ENCODE peak calls at places on chromosomes 6 and 20, in seven cellular contexts. B, U, I, G, R, J and P are unnamed samples.

GRCh38 chr6:81901589-81901988 is 149.1 kb upstream of the TENT5A start:
- DNase-seq in B (peak; percentile 60), U (no peak), I (peak; percentile 58), G (no peak), R (no peak), J (no peak), P (no peak)

GRCh38 chr6:132101550-132101949 is 150.4 kb upstream of the CCN2 start:
- DNase-seq in B (no peak), U (no peak), I (no peak), G (no peak), R (no peak), J (no peak), P (no peak)

GRCh38 chr20:50762435-50763201 is 31.2 kb downstream of the PARD6B start:
- DNase-seq in B (peak; percentile 63), U (no peak), I (peak; percentile 92), G (peak; percentile 52), R (no peak), J (no peak), P (no peak)

GRCh38 chr6:52610745-52611355 is 34.0 kb upstream of the TRAM2 start:
- DNase-seq in B (peak; percentile 37), U (no peak), I (no peak), G (no peak), R (no peak), J (no peak), P (no peak)

GRCh38 chr6:154508573-154509375 is 1.7 kb downstream of the CNKSR3 start:
- DNase-seq in B (no peak), U (no peak), I (no peak), G (no peak), R (no peak), J (no peak), P (no peak)

GRCh38 chr6:38589367-38589720 is 50.4 kb downstream of the BTBD9 start:
- DNase-seq in B (no peak), U (no peak), I (no peak), G (no peak), R (no peak), J (no peak), P (no peak)

GRCh38 chr6:8556370-8557018 is 121.1 kb upstream of the SLC35B3 start:
- DNase-seq in B (no peak), U (no peak), I (no peak), G (peak; percentile 25), R (no peak), J (no peak), P (no peak)

GRCh38 chr20:41047975-41048305 is 19.3 kb downstream of the TOP1 start:
- DNase-seq in B (peak; percentile 49), U (peak; percentile 37), I (no peak), G (no peak), R (no peak), J (no peak), P (no peak)

GRCh38 chr6:85015396-85015990 is 251.1 kb upstream of the TBX18 start:
- DNase-seq in B (peak; percentile 86), U (no peak), I (peak; percentile 53), G (peak; percentile 78), R (peak; percentile 80), J (peak; percentile 70), P (no peak)

GRCh38 chr6:42338573-42339218 is 113.0 kb downstream of the TRERF1 start:
- DNase-seq in B (peak; percentile 94), U (no peak), I (no peak), G (peak; percentile 96), R (no peak), J (no peak), P (no peak)

GRCh38 chr6:117928833-117929232 is 21.8 kb downstream of the SLC35F1 start:
- DNase-seq in B (no peak), U (no peak), I (no peak), G (no peak), R (no peak), J (no peak), P (no peak)

GRCh38 chr6:66897576-66897975 is 1190.5 kb upstream of the EYS start:
- DNase-seq in B (peak; percentile 32), U (no peak), I (no peak), G (no peak), R (no peak), J (no peak), P (no peak)

GRCh38 chr6:30725713-30726505 is 5.8 kb downstream of the TUBB start:
- DNase-seq in B (peak; percentile 37), U (no peak), I (no peak), G (no peak), R (no peak), J (no peak), P (no peak)

GRCh38 chr20:23445596-23446217 is 6.2 kb downstream of the CSTL1 start:
- DNase-seq in B (peak; percentile 38), U (no peak), I (peak; percentile 41), G (peak; percentile 89), R (no peak), J (no peak), P (no peak)

GRCh38 chr6:14549871-14550270 is 432.3 kb downstream of the CD83 start:
- DNase-seq in B (no peak), U (no peak), I (no peak), G (no peak), R (no peak), J (no peak), P (no peak)

GRCh38 chr6:6758915-6759654 is 170.6 kb downstream of the LY86 start:
- DNase-seq in B (peak; percentile 84), U (peak; percentile 78), I (peak; percentile 76), G (peak; percentile 48), R (peak; percentile 71), J (peak; percentile 69), P (peak; percentile 75)
- TF ChIP-seq CTCF in B (peak; percentile 69), U (peak; percentile 51), I (peak; percentile 45), G (peak; percentile 79), R (peak; percentile 73), J (peak; percentile 55), P (peak; percentile 81)

GRCh38 chr6:105499928-105500327 is 97.0 kb upstream of the PREP start:
- DNase-seq in B (no peak), U (no peak), I (no peak), G (no peak), R (no peak), J (no peak), P (no peak)

GRCh38 chr6:105501246-105501645 is 98.4 kb upstream of the PREP start:
- DNase-seq in B (no peak), U (no peak), I (no peak), G (no peak), R (no peak), J (no peak), P (no peak)

GRCh38 chr6:105503641-105504040 is 100.8 kb upstream of the PREP start:
- DNase-seq in B (no peak), U (no peak), I (no peak), G (no peak), R (no peak), J (no peak), P (no peak)

GRCh38 chr6:105501945-105502344 is 99.1 kb upstream of the PREP start:
- DNase-seq in B (no peak), U (no peak), I (no peak), G (no peak), R (no peak), J (no peak), P (no peak)

DNA sequence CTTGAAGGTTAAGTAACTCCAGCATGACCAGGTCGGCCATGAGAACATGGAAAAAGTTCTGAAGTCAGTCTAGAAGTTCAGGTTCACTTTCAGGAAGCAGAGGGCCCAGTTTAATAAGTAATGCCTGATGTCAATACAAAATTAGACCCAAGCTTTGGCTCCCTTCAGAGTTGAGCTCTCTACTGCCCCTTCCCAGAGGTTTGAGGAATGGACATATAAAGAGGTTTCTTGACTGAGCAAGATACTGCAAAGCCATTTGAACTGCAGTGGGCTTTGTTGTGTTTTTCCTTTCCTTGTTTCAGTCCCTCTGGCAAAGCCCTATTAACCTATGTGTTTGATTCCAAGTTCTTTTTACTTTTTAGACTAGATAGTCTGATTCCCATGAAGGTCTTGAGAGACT is 97.8 kb upstream of the PREP start:
- DNase-seq in B (no peak), U (no peak), I (no peak), G (no peak), R (no peak), J (no peak), P (no peak)
- TF ChIP-seq CTCF in B (no peak), U (no peak), I (no peak), G (peak; percentile 27), R (no peak), J (no peak), P (no peak)

DNA sequence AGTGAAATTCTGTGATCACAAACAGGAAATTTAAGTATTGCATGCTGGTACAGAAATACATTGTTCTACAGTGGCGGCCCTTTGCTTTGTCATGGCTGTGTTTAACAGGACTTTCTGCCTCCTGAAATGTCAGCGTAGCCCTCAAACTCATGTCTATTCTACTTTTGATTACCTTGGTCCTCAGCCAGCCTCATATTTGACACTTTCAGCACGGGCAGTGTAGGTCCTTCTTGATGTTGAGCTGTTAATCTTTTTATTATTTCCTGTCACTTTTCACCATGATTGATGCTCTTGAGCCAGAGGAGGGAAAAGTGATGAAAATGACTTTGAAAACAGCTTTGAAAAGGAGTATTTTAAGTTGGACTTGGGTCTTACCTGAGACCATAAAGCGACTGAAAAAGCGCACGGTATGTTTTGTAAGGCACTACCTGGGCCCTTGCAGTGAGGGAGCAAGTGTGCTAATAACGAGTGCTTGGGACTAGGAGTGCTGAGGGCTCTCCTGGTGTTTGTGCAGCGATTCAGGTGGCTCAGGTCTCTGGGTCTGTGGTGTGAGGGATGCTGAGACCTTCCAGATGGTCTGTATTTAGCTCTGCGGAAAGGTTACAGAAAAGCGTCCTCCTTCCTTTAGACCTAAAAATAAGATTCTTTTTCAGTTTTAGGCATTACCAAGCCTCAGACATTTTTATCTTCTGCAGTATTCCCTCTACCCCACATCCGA is 45.2 kb upstream of the RREB1 start:
- DNase-seq in B (no peak), U (no peak), I (no peak), G (no peak), R (no peak), J (no peak), P (no peak)
- TF ChIP-seq CTCF in B (no peak), U (no peak), I (no peak), G (no peak), R (no peak), J (no peak), P (no peak)

GRCh38 chr6:149025061-149025460 is 278.2 kb downstream of the UST start:
- DNase-seq in B (no peak), U (no peak), I (no peak), G (no peak), R (no peak), J (no peak), P (no peak)

GRCh38 chr6:149027484-149027883 is 280.7 kb downstream of the UST start:
- DNase-seq in B (no peak), U (no peak), I (no peak), G (no peak), R (no peak), J (no peak), P (no peak)

GRCh38 chr6:149024361-149024760 is 277.5 kb downstream of the UST start:
- DNase-seq in B (no peak), U (no peak), I (no peak), G (no peak), R (no peak), J (no peak), P (no peak)

GRCh38 chr6:149028767-149029405 is 282.1 kb downstream of the UST start:
- DNase-seq in B (peak; percentile 96), U (peak; percentile 63), I (peak; percentile 80), G (peak; percentile 76), R (peak; percentile 61), J (peak; percentile 67), P (no peak)

DNA sequence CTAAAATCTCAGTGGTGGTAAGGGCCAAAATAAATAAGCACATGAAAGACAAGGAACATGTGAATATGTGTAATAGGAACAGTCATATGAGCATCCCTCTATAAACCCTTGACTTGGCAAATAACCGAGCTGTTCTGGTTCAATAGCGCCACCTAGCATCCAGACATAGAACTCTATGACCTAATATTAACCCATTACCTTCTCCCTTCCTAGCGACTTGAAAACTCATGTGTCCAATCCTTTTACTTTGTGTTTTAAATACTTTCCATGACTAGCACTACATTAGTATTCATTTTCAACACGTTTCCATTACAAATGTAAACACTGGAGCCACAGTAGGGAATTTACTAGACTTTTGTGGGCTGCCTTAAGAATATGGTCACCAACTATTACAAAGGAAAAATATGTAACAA is 279.7 kb downstream of the UST start:
- DNase-seq in B (peak; percentile 86), U (no peak), I (no peak), G (peak; percentile 86), R (peak; percentile 54), J (peak; percentile 47), P (no peak)
- TF ChIP-seq CTCF in B (peak; percentile 72), U (peak; percentile 51), I (peak; percentile 51), G (peak; percentile 67), R (peak; percentile 89), J (peak; percentile 63), P (peak; percentile 38)